ENCODE peak calls at places on chromosome 10, in five cellular contexts. T is cardiac muscle cell, V is Panc1, D is substantia nigra, H is GM23338. J is an unnamed sample.

GRCh38 chr10:16853201-16853600 is 36.0 kb upstream of the RSU1 start:
- DNase-seq in H (peak), D (no peak), V (no peak), T (peak), J (no peak)

GRCh38 chr10:89744021-89744420 is 42.6 kb downstream of the KIF20B start:
- DNase-seq in T (no peak), H (no peak), D (no peak), V (no peak), J (no peak)

GRCh38 chr10:93245772-93246171 is 172.1 kb downstream of the CYP26A1 start:
- DNase-seq in T (no peak), D (no peak), H (no peak), V (no peak), J (no peak)

GRCh38 chr10:95791425-95791979 is 35.5 kb downstream of the ENTPD1 start:
- DNase-seq in V (no peak), T (no peak), H (no peak), D (no peak), J (no peak)

GRCh38 chr10:117927871-117928270 is 118.9 kb downstream of the RAB11FIP2 start:
- DNase-seq in V (no peak), D (no peak), H (no peak), T (no peak), J (no peak)

GRCh38 chr10:92913973-92914372 is 65.7 kb downstream of the EXOC6 start:
- DNase-seq in T (peak), V (no peak), D (no peak), H (peak), J (no peak)

GRCh38 chr10:13956826-13957225 is 370.1 kb downstream of the PRPF18 start:
- DNase-seq in H (peak), T (no peak), D (peak), V (no peak), J (peak)

GRCh38 chr10:69760086-69760485 is 41.6 kb upstream of the COL13A1 start:
- DNase-seq in V (no peak), H (no peak), T (no peak), D (no peak), J (no peak)

GRCh38 chr10:59622320-59622901 is 87.2 kb downstream of the SLC16A9 start:
- DNase-seq in D (no peak), V (peak), T (peak), H (peak), J (peak)

GRCh38 chr10:120963587-120964220 is 112.5 kb downstream of the WDR11 start:
- DNase-seq in D (no peak), V (no peak), H (peak), T (no peak), J (no peak)

GRCh38 chr10:58727633-58728032 is 215.0 kb downstream of the BICC1 start:
- DNase-seq in D (no peak), H (no peak), V (no peak), T (no peak), J (no peak)

GRCh38 chr10:90407116-90407515 is 450.7 kb downstream of the HTR7 start:
- DNase-seq in D (no peak), H (peak), V (no peak), T (no peak), J (no peak)

GRCh38 chr10:124220971-124221355 is 127.6 kb upstream of the CHST15 start:
- DNase-seq in T (no peak), D (no peak), H (no peak), V (no peak), J (no peak)

GRCh38 chr10:80104066-80104926 is 25.8 kb downstream of the TMEM254 start:
- DNase-seq in H (no peak), V (no peak), D (no peak), T (no peak), J (peak)

GRCh38 chr10:84076047-84076388 is 63.3 kb upstream of the GHITM start:
- DNase-seq in V (no peak), D (no peak), T (no peak), H (no peak), J (peak)

GRCh38 chr10:24375510-24375909 is 166.6 kb downstream of the KIAA1217 start:
- DNase-seq in T (no peak), D (no peak), V (no peak), H (no peak), J (no peak)

GRCh38 chr10:51109821-51110533 is 35.7 kb downstream of the PRKG1 start:
- DNase-seq in D (no peak), V (no peak), T (no peak), H (no peak), J (no peak)

GRCh38 chr10:112986791-112987190 is 36.7 kb downstream of the TCF7L2 start:
- DNase-seq in V (no peak), H (no peak), D (no peak), T (no peak), J (no peak)

GRCh38 chr10:47257396-47258120 is 42.4 kb upstream of the GDF10 start:
- DNase-seq in H (no peak), V (no peak), T (no peak), D (no peak), J (no peak)

GRCh38 chr10:128035557-128035973 is 90.7 kb downstream of the MKI67 start:
- DNase-seq in V (peak), T (peak), D (peak), H (peak), J (peak)

GRCh38 chr10:24519950-24520349 is 203.7 kb downstream of the ARHGAP21 start:
- DNase-seq in V (no peak), D (no peak), T (no peak), H (peak), J (no peak)

GRCh38 chr10:2890093-2890492 is 177.3 kb upstream of the PFKP start:
- DNase-seq in H (no peak), T (no peak), D (no peak), V (no peak), J (no peak)

GRCh38 chr10:6766061-6766460 is 186.0 kb upstream of the PRKCQ start:
- DNase-seq in H (no peak), D (no peak), T (no peak), V (no peak), J (peak)

GRCh38 chr10:80144302-80145131 is 12.0 kb downstream of the PLAC9 start:
- DNase-seq in V (no peak), D (no peak), H (no peak), T (no peak), J (peak)

GRCh38 chr10:17199351-17199804 is 2.1 kb downstream of the TRDMT1 start:
- DNase-seq in V (no peak), H (peak), T (peak), D (no peak), J (no peak)

GRCh38 chr10:9036711-9037204 is 982.3 kb downstream of the GATA3 start:
- DNase-seq in T (no peak), D (no peak), V (no peak), H (no peak), J (no peak)

GRCh38 chr10:127926455-127926854 is 19.6 kb downstream of the PTPRE start:
- DNase-seq in D (no peak), V (no peak), H (no peak), T (no peak), J (no peak)

GRCh38 chr10:77926566-77927342 is at the start of gene DLG5:
- DNase-seq in D (peak), V (no peak), T (peak), H (peak), J (peak)

GRCh38 chr10:24128066-24128751 is 80.7 kb upstream of the KIAA1217 start:
- DNase-seq in V (no peak), T (no peak), H (no peak), D (no peak), J (no peak)

GRCh38 chr10:43390791-43391190 is 18.2 kb downstream of the HNRNPF start:
- DNase-seq in D (peak), H (peak), V (no peak), T (peak), J (no peak)

GRCh38 chr10:79137826-79138225 is 69.1 kb downstream of the ZMIZ1 start:
- DNase-seq in H (no peak), T (no peak), D (no peak), V (no peak), J (no peak)

GRCh38 chr10:84179059-84179710 is 5.6 kb downstream of the GPR15LG start:
- DNase-seq in V (no peak), H (no peak), D (no peak), T (no peak), J (no peak)

GRCh38 chr10:131167036-131167860 is 144.3 kb downstream of the TCERG1L start:
- DNase-seq in H (no peak), T (no peak), D (no peak), V (no peak), J (no peak)

GRCh38 chr10:63766766-63767505 is 245.7 kb downstream of the REEP3 start:
- DNase-seq in V (no peak), T (peak), D (no peak), H (peak), J (no peak)

GRCh38 chr10:7571992-7572391 is 94.8 kb downstream of the ITIH5 start:
- DNase-seq in T (no peak), V (no peak), D (no peak), H (no peak), J (no peak)

GRCh38 chr10:14409247-14409646 is 78.5 kb upstream of the FRMD4A start:
- DNase-seq in D (no peak), V (no peak), H (no peak), T (no peak), J (no peak)

GRCh38 chr10:72014197-72014596 is 50.0 kb downstream of the CHST3 start:
- DNase-seq in D (no peak), H (no peak), T (no peak), V (no peak), J (no peak)

GRCh38 chr10:72012801-72013200 is 48.6 kb downstream of the CHST3 start:
- DNase-seq in T (no peak), D (peak), H (no peak), V (no peak), J (no peak)

GRCh38 chr10:72011976-72012512 is 47.8 kb downstream of the CHST3 start:
- DNase-seq in D (no peak), V (no peak), T (no peak), H (no peak), J (no peak)

GRCh38 chr10:72014785-72015480 is 50.7 kb downstream of the CHST3 start:
- DNase-seq in T (no peak), D (no peak), V (no peak), H (no peak), J (no peak)

GRCh38 chr10:72013202-72013945 is 49.2 kb downstream of the CHST3 start:
- DNase-seq in V (no peak), D (peak), H (no peak), T (no peak), J (no peak)
- H3K27ac ChIP-seq in V (no peak), D (peak), H (no peak), T (no peak), J (no peak)

DNA sequence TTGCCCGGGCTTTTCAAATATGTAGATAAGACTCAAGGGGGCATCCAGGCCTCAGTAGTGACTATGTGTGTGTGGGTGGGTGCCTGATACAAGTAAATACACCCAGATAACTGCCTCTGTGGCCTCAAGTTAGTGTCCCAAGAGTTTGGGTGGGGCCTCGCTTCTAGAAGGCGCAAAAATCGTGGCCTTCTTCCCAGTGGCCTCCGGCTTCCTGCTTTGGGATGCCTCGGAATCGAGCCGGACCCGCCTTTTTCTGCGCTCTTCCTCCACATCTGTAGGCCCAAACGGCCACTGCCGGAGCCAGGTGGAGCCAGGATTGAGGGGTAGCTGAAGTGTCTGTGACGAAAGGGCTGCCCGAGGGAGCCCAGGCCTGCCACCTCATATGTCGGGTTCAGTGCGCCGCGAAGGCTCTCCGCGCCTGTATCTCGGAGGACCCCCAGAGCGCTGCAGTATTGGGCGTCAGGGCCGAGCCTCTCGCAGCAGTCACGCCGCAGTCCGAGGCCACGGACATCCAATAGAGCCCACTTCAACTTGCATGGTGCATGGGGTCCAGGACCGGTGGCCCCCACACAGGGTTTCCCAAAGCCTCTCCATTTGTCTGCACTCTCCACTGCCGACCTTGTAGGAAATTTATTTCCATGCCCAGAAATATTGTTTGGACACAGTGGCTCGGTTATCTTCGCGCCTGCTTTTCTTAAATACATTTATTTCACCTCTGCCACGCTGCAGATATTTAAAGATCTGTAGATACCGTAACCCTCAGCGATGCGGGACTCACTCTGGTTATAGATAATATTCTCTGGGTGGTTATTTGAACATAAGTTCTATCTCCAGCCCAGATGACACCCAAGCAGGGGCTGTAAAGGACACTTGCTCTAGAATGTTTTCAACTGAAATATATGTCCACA is 4.8 kb upstream of the ZNF503 start:
- DNase-seq in T (peak), H (peak), D (no peak), V (no peak), J (no peak)
- H3K27ac ChIP-seq in T (no peak), H (no peak), D (no peak), V (peak), J (peak)

GRCh38 chr10:101041252-101041761 is 10.3 kb downstream of the SFXN3 start:
- DNase-seq in V (no peak), T (peak), D (peak), H (peak), J (peak)
- H3K27ac ChIP-seq in V (no peak), T (no peak), D (no peak), H (no peak), J (no peak)

GRCh38 chr10:122485670-122486069 is 24.3 kb downstream of the HTRA1 start:
- DNase-seq in H (no peak), D (peak), V (no peak), T (peak), J (peak)
- H3K27ac ChIP-seq in H (no peak), D (peak), V (no peak), T (peak), J (peak)

DNA sequence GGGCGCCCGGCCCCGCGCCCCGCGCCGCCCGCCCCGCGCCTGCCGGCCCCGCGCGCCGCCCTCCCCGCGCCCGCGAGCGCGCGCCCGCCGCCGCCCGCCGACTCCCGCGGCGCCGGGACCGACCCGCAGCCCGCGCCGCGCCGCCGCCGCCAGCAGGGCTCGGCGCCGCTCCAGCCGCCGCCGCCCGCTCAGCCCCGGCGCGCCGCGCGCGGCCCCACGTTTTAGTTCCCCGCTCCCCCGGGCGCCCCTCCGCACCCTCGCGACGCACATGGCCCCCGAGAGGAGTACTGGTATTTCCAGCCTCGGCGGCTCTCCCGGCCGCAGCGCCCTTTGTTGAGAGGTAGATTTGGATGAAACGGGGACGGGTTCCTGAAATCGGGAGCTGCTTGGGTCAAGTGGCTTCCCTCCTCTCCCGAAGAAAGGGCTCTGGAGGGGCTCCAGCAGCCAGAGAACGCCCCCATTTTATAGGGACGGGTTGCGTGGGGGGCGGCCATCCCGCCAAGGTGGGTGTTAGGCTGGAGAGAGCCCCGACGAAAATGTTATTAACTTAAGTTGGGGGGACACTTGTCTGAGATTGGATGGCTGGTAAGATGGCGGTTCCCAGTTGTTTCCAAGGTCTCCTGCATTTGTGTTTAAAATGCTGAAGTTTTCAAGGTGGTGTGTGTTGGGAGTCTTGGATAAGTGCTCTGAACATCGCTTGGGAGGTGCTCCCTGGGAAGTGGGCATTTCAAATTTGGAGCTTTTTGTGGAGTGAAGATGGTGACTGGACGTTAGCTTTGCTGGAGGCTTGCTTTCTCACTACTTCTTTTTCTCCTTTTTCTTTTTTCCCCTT is 1.1 kb downstream of the BMI1 start:
- DNase-seq in H (peak), T (peak), D (peak), V (no peak), J (peak)
- H3K27ac ChIP-seq in H (no peak), T (no peak), D (peak), V (peak), J (no peak)

GRCh38 chr10:72685264-72685921 is 6.5 kb upstream of the MCU start:
- DNase-seq in D (no peak), H (no peak), T (no peak), V (no peak), J (no peak)
- H3K27ac ChIP-seq in D (no peak), H (no peak), T (no peak), V (no peak), J (no peak)

GRCh38 chr10:100886946-100887345 is 25.8 kb upstream of the SLF2 start:
- DNase-seq in D (no peak), H (no peak), T (no peak), V (no peak), J (peak)
- H3K27ac ChIP-seq in D (no peak), H (no peak), T (no peak), V (no peak), J (peak)

GRCh38 chr10:31819393-31819820 is 109.2 kb downstream of the ARHGAP12 start:
- DNase-seq in H (no peak), V (no peak), T (no peak), D (no peak), J (peak)
- H3K27ac ChIP-seq in H (no peak), V (no peak), T (no peak), D (no peak), J (no peak)